ENCODE peak calls at places on chromosomes 12 and 14, in five cellular contexts. T, R, K, B and I are unnamed samples.

GRCh38 chr14:89325959-89326358 is 91.1 kb downstream of the FOXN3 start:
- DNase-seq in B (no peak), K (no peak), T (no peak), R (no peak), I (no peak)

GRCh38 chr12:6078378-6079083 is 45.9 kb downstream of the VWF start:
- DNase-seq in T (no peak), B (peak), R (no peak), K (no peak), I (peak)

GRCh38 chr12:130013771-130014484 is 110.1 kb upstream of the TMEM132D start:
- DNase-seq in R (peak), K (peak), T (peak), B (peak), I (peak)

GRCh38 chr12:27907766-27908165 is 64.8 kb downstream of the PTHLH start:
- DNase-seq in B (no peak), T (peak), R (no peak), K (no peak), I (no peak)

GRCh38 chr14:75127903-75128595 is 1.2 kb upstream of the NEK9 start:
- DNase-seq in T (no peak), B (no peak), K (no peak), R (peak), I (no peak)

GRCh38 chr14:33210304-33210703 is 271.6 kb downstream of the NPAS3 start:
- DNase-seq in T (peak), B (peak), R (no peak), K (no peak), I (peak)

GRCh38 chr12:68506619-68507018 is 104.1 kb upstream of the RAP1B start:
- DNase-seq in R (no peak), B (no peak), K (no peak), T (no peak), I (no peak)

GRCh38 chr12:132967736-132968135 is 11.6 kb upstream of the ZNF605 start:
- DNase-seq in R (no peak), T (no peak), B (no peak), K (no peak), I (no peak)

GRCh38 chr14:74488788-74489397 is 4.2 kb downstream of the NPC2 start:
- DNase-seq in T (peak), K (no peak), B (peak), R (no peak), I (peak)

GRCh38 chr12:97960741-97961608 is 498.4 kb downstream of the RMST start:
- DNase-seq in K (no peak), R (no peak), T (no peak), B (peak), I (no peak)

GRCh38 chr12:77218278-77218677 is 152.9 kb upstream of the E2F7 start:
- DNase-seq in R (no peak), T (no peak), K (no peak), B (no peak), I (no peak)

GRCh38 chr12:42129595-42130204 is 15.0 kb downstream of the GXYLT1 start:
- DNase-seq in T (peak), R (peak), B (peak), K (no peak), I (peak)

GRCh38 chr12:124622326-124622725 is 54.9 kb upstream of the NCOR2 start:
- DNase-seq in R (no peak), K (no peak), T (no peak), B (no peak), I (no peak)

GRCh38 chr12:112179341-112179740 is 54.0 kb downstream of the TRAFD1 start:
- DNase-seq in K (no peak), T (no peak), B (no peak), R (no peak), I (no peak)

GRCh38 chr14:28297559-28297958 is 469.0 kb upstream of the FOXG1 start:
- DNase-seq in T (no peak), B (peak), R (no peak), K (no peak), I (peak)

GRCh38 chr14:59964251-59965007 is 44.5 kb downstream of the LRRC9 start:
- DNase-seq in B (peak), T (peak), R (no peak), K (no peak), I (no peak)

GRCh38 chr12:116319316-116319715 is 41.8 kb upstream of the MED13L start:
- DNase-seq in B (no peak), K (no peak), R (no peak), T (no peak), I (peak)

GRCh38 chr14:69141550-69141949 is 11.4 kb downstream of the DCAF5 start:
- DNase-seq in T (no peak), B (no peak), K (no peak), R (no peak), I (no peak)

GRCh38 chr12:106301241-106301610 is 1.3 kb upstream of the TCP11L2 start:
- DNase-seq in R (no peak), B (peak), T (peak), K (no peak), I (no peak)

GRCh38 chr14:20436363-20436755 is 393 bp upstream of the KLHL33 start:
- DNase-seq in T (peak), B (peak), R (no peak), K (no peak), I (peak)

GRCh38 chr14:96362071-96362964 is 823 bp downstream of the ATG2B start:
- DNase-seq in T (peak), R (peak), B (peak), K (no peak), I (no peak)

GRCh38 chr12:78863482-78864427 is 819 bp upstream of the SYT1 start:
- DNase-seq in B (peak), R (peak), T (peak), K (peak), I (peak)

GRCh38 chr14:81633496-81633895 is 99.8 kb upstream of the SEL1L start:
- DNase-seq in R (no peak), T (no peak), K (no peak), B (peak), I (no peak)

GRCh38 chr14:53060046-53060445 is 93.1 kb downstream of the DDHD1 start:
- DNase-seq in T (peak), B (no peak), R (no peak), K (no peak), I (no peak)

GRCh38 chr14:38605193-38606114 is 349.6 kb upstream of the CLEC14A start:
- DNase-seq in K (no peak), R (no peak), T (peak), B (no peak), I (no peak)

GRCh38 chr14:93114713-93115068 is 1.0 kb downstream of the ITPK1 start:
- DNase-seq in B (no peak), R (peak), T (no peak), K (no peak), I (no peak)

GRCh38 chr14:90495357-90496276 is 98.8 kb downstream of the CALM1 start:
- DNase-seq in K (no peak), B (peak), R (peak), T (peak), I (peak)

GRCh38 chr12:67444542-67444941 is 175.4 kb downstream of the CAND1 start:
- DNase-seq in T (no peak), B (no peak), K (no peak), R (no peak), I (no peak)

GRCh38 chr14:84465890-84466289 is 1064.1 kb upstream of the FLRT2 start:
- DNase-seq in K (no peak), B (peak), R (no peak), T (no peak), I (no peak)

GRCh38 chr12:94789510-94790225 is 139.3 kb upstream of the TMCC3 start:
- DNase-seq in R (no peak), K (no peak), B (no peak), T (no peak), I (no peak)

GRCh38 chr12:6535960-6536847 is 1.9 kb downstream of the GAPDH start:
- DNase-seq in K (no peak), T (peak), B (peak), R (no peak), I (no peak)

GRCh38 chr12:126139355-126139754 is 1074.1 kb downstream of the AACS start:
- DNase-seq in B (no peak), T (no peak), R (no peak), K (no peak), I (no peak)

GRCh38 chr12:88299567-88300101 is 157.5 kb downstream of the TMTC3 start:
- DNase-seq in K (no peak), T (peak), B (peak), R (no peak), I (peak)

GRCh38 chr12:126582231-126582630 is 1517.0 kb downstream of the AACS start:
- DNase-seq in B (peak), K (no peak), R (no peak), T (no peak), I (no peak)

GRCh38 chr12:97643961-97644360 is 181.4 kb downstream of the RMST start:
- DNase-seq in K (no peak), T (no peak), R (no peak), B (peak), I (no peak)